ENCODE peak calls at places on chromosome 13, in eight cellular contexts. R is CD4-positive, alpha-beta memory T cell; S is left ventricle myocardium inferior; B is CD8-positive, alpha-beta T cell; X is thoracic aorta; G is tibial artery; A is heart left ventricle; D is endothelial cell of umbilical vein. K is an unnamed sample. For H3K4me1, the result is how much of the 10 kb centered on the place peaks cover.

GRCh38 chr13:77511552-77511951 is 24.0 kb upstream of the SCEL start:
- DNase-seq in R (no peak), S (no peak), B (no peak), X (no peak), G (no peak), A (no peak), D (peak), K (no peak)

GRCh38 chr13:39571502-39572092 is 31.4 kb downstream of the LHFPL6 start:
- DNase-seq in R (no peak), S (peak), B (no peak), X (no peak), G (no peak), A (peak), D (no peak), K (no peak)

GRCh38 chr13:112254061-112254818 is 121.9 kb upstream of the SPACA7 start:
- DNase-seq in R (no peak), S (no peak), B (no peak), X (no peak), G (no peak), A (no peak), D (no peak), K (no peak)

GRCh38 chr13:52156724-52157251 is 2.6 kb downstream of the NEK3 start:
- DNase-seq in R (no peak), S (no peak), B (no peak), X (no peak), G (no peak), A (no peak), D (peak), K (no peak)

GRCh38 chr13:49248433-49249002 is 793 bp downstream of the CDADC1 start:
- DNase-seq in R (peak), S (no peak), B (peak), X (no peak), G (no peak), A (no peak), D (peak), K (no peak)

GRCh38 chr13:45584816-45585215 is 30.7 kb downstream of the ERICH6B start:
- DNase-seq in R (no peak), S (no peak), B (no peak), X (no peak), G (no peak), A (no peak), D (no peak), K (no peak)

GRCh38 chr13:80360298-80360827 is 19.4 kb upstream of the SPRY2 start:
- DNase-seq in R (no peak), S (no peak), B (no peak), X (no peak), G (no peak), A (no peak), D (no peak), K (no peak)

GRCh38 chr13:103878891-103879605 is 812.8 kb upstream of the SLC10A2 start:
- DNase-seq in R (no peak), S (no peak), B (no peak), X (no peak), G (no peak), A (no peak), D (no peak), K (no peak)

GRCh38 chr13:102708991-102709390 is 14.1 kb upstream of the METTL21C start:
- DNase-seq in R (no peak), S (no peak), B (no peak), X (no peak), G (no peak), A (no peak), D (no peak), K (no peak)

GRCh38 chr13:86757236-86757978 is 913.8 kb upstream of the SLITRK5 start:
- DNase-seq in R (peak), S (no peak), B (peak), X (no peak), G (no peak), A (no peak), D (no peak), K (no peak)

GRCh38 chr13:109297628-109298027 is 488.8 kb downstream of the IRS2 start:
- DNase-seq in R (no peak), S (no peak), B (no peak), X (no peak), G (no peak), A (no peak), D (no peak), K (no peak)

GRCh38 chr13:44068169-44068568 is 188.5 kb downstream of the LACC1 start:
- DNase-seq in R (no peak), S (no peak), B (no peak), X (no peak), G (no peak), A (no peak), D (no peak), K (no peak)

GRCh38 chr13:34103854-34104253 is 285.9 kb downstream of the RFC3 start:
- DNase-seq in R (no peak), S (no peak), B (no peak), X (no peak), G (no peak), A (no peak), D (no peak), K (no peak)

DNA sequence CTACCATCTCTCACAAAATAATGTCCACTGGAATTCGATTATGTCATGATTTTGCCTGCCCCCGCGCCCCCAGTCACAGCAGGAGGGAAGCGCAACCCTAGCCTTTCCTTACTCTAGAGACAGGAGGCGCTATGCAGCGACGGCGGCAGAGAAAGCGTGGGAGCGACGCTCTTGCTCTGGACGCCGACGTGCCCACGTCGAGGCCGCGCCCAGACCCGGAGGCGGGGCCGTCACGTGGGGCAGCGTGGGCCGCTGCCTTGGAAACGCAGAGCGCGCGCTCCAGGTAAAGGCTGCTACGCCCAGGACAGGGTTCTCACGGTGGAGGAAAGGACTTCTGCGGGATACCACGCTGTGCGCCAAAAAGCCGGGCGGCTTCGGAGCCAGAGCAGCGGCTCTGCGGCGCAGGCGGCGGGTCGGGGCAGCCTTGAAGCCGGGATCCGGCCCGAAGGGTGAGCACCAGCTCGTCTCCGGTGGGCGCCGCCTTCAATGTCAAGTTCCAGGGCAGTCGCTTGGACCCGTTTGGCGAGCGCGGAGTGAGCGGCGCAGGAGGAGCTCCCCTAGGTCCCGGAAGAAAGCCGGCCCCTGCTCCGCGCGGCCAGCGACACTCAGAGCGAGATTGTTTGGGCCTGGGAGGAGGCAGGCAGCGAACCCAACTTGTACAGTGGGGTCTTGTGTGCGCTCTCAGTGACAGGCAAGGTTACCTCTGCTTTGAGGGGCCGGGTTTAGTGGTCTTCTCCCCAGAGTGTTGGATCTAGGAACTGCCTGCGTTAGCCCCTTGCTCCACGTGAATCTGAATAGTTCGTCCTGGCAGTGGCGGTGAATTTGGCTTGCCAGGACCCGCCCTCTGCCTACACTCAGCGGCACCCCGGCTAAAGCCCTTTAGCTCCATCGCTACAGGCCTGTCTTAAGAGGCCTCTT is 121.7 kb downstream of the MRPL57 start:
- DNase-seq in R (peak), S (peak), B (peak), X (peak), G (peak), A (peak), D (peak), K (peak)
- H3K27ac ChIP-seq in R (peak), S (peak), B (peak), X (peak), G (peak), A (peak), D (no peak), K (peak)

GRCh38 chr13:30147380-30147779 is 160.0 kb downstream of the KATNAL1 start:
- DNase-seq in R (no peak), S (no peak), B (no peak), X (no peak), G (no peak), A (no peak), D (no peak), K (no peak)

GRCh38 chr13:30143671-30144400 is 163.5 kb downstream of the KATNAL1 start:
- DNase-seq in R (no peak), S (no peak), B (no peak), X (no peak), G (no peak), A (no peak), D (no peak), K (no peak)

GRCh38 chr13:30148171-30148754 is 159.1 kb downstream of the KATNAL1 start:
- DNase-seq in R (peak), S (no peak), B (peak), X (no peak), G (no peak), A (no peak), D (no peak), K (no peak)

GRCh38 chr13:30148791-30149190 is 158.6 kb downstream of the KATNAL1 start:
- DNase-seq in R (no peak), S (no peak), B (no peak), X (no peak), G (no peak), A (no peak), D (no peak), K (no peak)

GRCh38 chr13:30145709-30146367 is 161.5 kb downstream of the KATNAL1 start:
- DNase-seq in R (no peak), S (no peak), B (no peak), X (no peak), G (no peak), A (no peak), D (no peak), K (no peak)
- H3K4me1 ChIP-seq in R (half or more), S (under half), B (half or more), X (under half), G (under half), A (under half), D (under half), K (under half)

DNA sequence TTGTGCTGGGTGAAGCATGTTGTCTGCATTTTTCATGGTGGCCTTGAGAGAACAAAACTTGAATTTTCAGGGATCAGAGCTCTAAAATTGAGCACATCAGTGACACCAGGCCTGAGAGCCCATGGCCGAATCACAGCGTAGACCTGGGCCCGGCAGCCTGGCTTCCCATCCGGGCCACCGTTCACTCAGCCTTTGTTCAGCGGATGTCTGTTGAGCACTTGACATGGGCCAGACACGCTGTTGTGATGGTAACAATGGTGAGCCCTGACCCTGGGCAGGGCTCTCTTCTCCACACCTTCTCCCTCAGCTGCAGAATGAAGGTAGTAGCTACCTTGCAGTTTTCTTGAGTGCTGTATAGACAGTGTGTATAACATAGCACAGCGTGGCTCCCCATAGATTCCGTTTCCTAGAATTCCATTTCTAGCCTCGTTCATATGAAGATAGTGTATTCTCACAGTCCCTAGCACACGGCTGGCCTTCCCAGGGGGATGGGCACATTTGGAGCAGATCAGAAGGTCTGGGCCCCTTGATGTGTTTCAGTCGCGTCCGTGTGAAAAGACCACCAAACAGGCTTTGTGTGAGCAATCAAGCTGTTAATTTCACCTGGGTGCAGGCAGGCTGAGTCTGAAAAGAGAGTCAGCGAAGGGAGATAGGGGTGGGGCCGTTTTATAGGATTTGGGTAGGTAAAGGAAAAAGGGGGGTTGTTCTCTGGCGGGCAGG is 75.3 kb downstream of the RAB20 start:
- DNase-seq in R (no peak), S (no peak), B (no peak), X (no peak), G (no peak), A (no peak), D (no peak), K (no peak)
- H3K27ac ChIP-seq in R (no peak), S (no peak), B (no peak), X (no peak), G (peak), A (no peak), D (no peak), K (no peak)

DNA sequence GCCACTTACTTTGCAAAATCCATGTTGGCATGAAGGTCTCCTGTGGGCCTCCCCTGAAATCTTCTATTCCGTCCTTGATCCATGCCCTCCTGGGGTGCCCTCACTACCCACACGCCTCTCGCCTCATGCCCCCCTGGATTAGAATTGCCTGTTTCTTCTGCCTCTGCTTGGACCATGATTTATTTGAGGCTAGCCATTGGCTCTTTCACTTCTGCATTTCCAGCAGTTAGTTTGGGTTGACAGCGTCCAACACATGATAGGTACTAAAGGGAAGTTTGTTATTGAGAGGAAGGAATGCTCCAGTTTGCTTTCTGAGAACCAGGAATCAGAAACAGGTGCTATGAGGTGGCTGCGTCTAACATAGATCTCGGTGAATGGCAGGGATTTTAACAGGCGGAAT is 30.5 kb upstream of the TPTE2 start:
- DNase-seq in R (no peak), S (no peak), B (no peak), X (no peak), G (no peak), A (no peak), D (no peak), K (no peak)
- H3K4me1 ChIP-seq in R (under half), S (under half), B (under half), X (under half), G (under half), A (under half), D (under half), K (under half)

GRCh38 chr13:50650936-50651638 is 192.4 kb downstream of the DLEU7 start:
- DNase-seq in R (no peak), S (no peak), B (no peak), X (no peak), G (no peak), A (no peak), D (peak), K (no peak)
- H3K27ac ChIP-seq in R (no peak), S (peak), B (no peak), X (no peak), G (no peak), A (no peak), D (no peak), K (no peak)

DNA sequence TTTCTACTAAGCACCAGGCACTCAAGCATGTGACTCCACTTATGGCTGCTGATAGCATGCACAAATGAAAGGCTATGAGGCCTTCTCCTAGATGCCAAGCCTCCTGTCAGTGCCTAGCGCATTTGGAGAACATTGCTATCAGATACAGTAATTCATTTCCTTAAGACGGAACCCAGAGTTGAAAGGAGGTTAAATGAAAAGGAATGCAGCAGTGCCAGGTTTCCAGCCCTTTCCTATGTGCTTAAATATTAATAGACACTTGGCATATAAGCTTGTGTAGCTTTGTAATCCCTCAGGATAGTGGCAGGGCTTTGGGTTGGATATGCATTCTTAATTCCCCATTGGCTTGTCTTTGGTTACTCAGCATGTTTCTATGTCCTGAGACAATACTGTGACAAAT is 140.1 kb upstream of the FRY start:
- DNase-seq in R (no peak), S (no peak), B (no peak), X (no peak), G (no peak), A (no peak), D (peak), K (no peak)
- H3K4me1 ChIP-seq in R (under half), S (half or more), B (under half), X (under half), G (under half), A (under half), D (under half), K (under half)

GRCh38 chr13:98368019-98368418 is 190.9 kb upstream of the RNF113B start:
- DNase-seq in R (no peak), S (no peak), B (no peak), X (no peak), G (no peak), A (no peak), D (no peak), K (no peak)
- H3K27ac ChIP-seq in R (no peak), S (no peak), B (no peak), X (no peak), G (no peak), A (no peak), D (no peak), K (no peak)

GRCh38 chr13:111202149-111202548 is 87.0 kb downstream of the ARHGEF7 start:
- DNase-seq in R (no peak), S (no peak), B (no peak), X (no peak), G (no peak), A (no peak), D (peak), K (no peak)
- H3K4me1 ChIP-seq in R (under half), S (half or more), B (under half), X (under half), G (under half), A (under half), D (under half), K (under half)

GRCh38 chr13:51006067-51006800 is 96.6 kb downstream of the RNASEH2B start:
- DNase-seq in R (no peak), S (no peak), B (no peak), X (peak), G (no peak), A (no peak), D (no peak), K (no peak)
- H3K27ac ChIP-seq in R (no peak), S (peak), B (no peak), X (peak), G (peak), A (no peak), D (no peak), K (no peak)

DNA sequence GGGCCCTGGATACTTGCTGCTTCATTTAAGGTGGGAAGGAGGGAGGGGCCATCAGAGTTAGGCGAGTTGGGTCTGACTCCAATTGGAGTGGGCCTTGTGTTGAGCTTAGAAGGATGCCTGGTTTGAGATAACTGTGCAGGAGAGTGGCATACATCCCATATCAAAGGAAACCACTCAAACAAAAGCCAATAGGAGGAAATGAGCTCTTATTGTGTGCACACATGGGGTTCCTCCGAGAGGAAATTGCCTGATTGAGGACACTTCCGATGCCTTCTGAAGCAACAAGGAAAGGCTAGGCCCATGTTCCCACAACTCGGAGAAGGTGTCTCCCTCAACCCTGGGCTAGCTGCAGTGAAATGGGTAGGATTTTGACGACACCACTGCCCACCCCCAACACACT is 19.6 kb downstream of the MBNL2 start:
- DNase-seq in R (no peak), S (no peak), B (no peak), X (no peak), G (no peak), A (no peak), D (peak), K (no peak)
- H3K4me1 ChIP-seq in R (under half), S (half or more), B (under half), X (under half), G (half or more), A (under half), D (half or more), K (under half)

K was measured in pancreas.